ENCODE peak calls at places on chromosomes 2 and 18, in five cellular contexts. One of them, this sample, is unnamed. For H3K27me3, the result is how much of the 10 kb centered on the place peaks cover.

GRCh38 chr2:234840336-234840735 is 111.5 kb upstream of the SH3BP4 start:
- ATAC-seq in GM12878: no peak
- ATAC-seq in K562: no peak
- ATAC-seq in HepG2: peak
- ATAC-seq in upper lobe of left lung: peak
- ATAC-seq in this sample: peak

GRCh38 chr2:38709515-38710194 is 41.5 kb downstream of the SRSF7 start:
- ATAC-seq in K562: no peak
- ATAC-seq in upper lobe of left lung: no peak
- ATAC-seq in HepG2: no peak
- ATAC-seq in GM12878: peak
- ATAC-seq in this sample: no peak

GRCh38 chr2:140643761-140644187 is 1487.0 kb downstream of the LRP1B start:
- ATAC-seq in HepG2: no peak
- ATAC-seq in GM12878: no peak
- ATAC-seq in upper lobe of left lung: no peak
- ATAC-seq in K562: no peak
- ATAC-seq in this sample: no peak

GRCh38 chr2:29254-29653 is 17.1 kb downstream of the FAM110C start:
- ATAC-seq in GM12878: no peak
- ATAC-seq in K562: no peak
- ATAC-seq in HepG2: no peak
- ATAC-seq in upper lobe of left lung: peak
- ATAC-seq in this sample: no peak

GRCh38 chr2:80326214-80326613 is 21.7 kb upstream of the LRRTM1 start:
- ATAC-seq in HepG2: no peak
- ATAC-seq in upper lobe of left lung: no peak
- ATAC-seq in GM12878: peak
- ATAC-seq in K562: peak
- ATAC-seq in this sample: no peak

GRCh38 chr2:45438872-45439665 is 172.0 kb downstream of the SRBD1 start:
- ATAC-seq in upper lobe of left lung: no peak
- ATAC-seq in K562: peak
- ATAC-seq in HepG2: no peak
- ATAC-seq in GM12878: peak
- ATAC-seq in this sample: no peak

GRCh38 chr2:149489452-149489851 is 98.1 kb downstream of the MMADHC start:
- ATAC-seq in HepG2: no peak
- ATAC-seq in GM12878: no peak
- ATAC-seq in K562: no peak
- ATAC-seq in upper lobe of left lung: no peak
- ATAC-seq in this sample: no peak

GRCh38 chr2:30300456-30301221 is 69.3 kb downstream of the LBH start:
- ATAC-seq in GM12878: no peak
- ATAC-seq in HepG2: no peak
- ATAC-seq in upper lobe of left lung: peak
- ATAC-seq in K562: no peak
- ATAC-seq in this sample: peak

GRCh38 chr18:22470511-22471181 is 52.9 kb upstream of the CTAGE1 start:
- ATAC-seq in upper lobe of left lung: peak
- ATAC-seq in HepG2: no peak
- ATAC-seq in K562: no peak
- ATAC-seq in GM12878: no peak
- ATAC-seq in this sample: no peak

GRCh38 chr2:186426153-186427016 is 59.7 kb upstream of the ZC3H15 start:
- ATAC-seq in GM12878: peak
- ATAC-seq in upper lobe of left lung: no peak
- ATAC-seq in K562: no peak
- ATAC-seq in HepG2: peak
- ATAC-seq in this sample: no peak

GRCh38 chr2:166727105-166727504 is 161.2 kb upstream of the XIRP2 start:
- ATAC-seq in upper lobe of left lung: no peak
- ATAC-seq in K562: no peak
- ATAC-seq in GM12878: peak
- ATAC-seq in HepG2: no peak
- ATAC-seq in this sample: no peak

GRCh38 chr2:43977677-43978076 is 18.1 kb downstream of the LRPPRC start:
- ATAC-seq in K562: no peak
- ATAC-seq in HepG2: peak
- ATAC-seq in GM12878: no peak
- ATAC-seq in upper lobe of left lung: no peak
- ATAC-seq in this sample: no peak

GRCh38 chr2:232632904-232633412 is 446 bp upstream of the EFHD1 start:
- ATAC-seq in upper lobe of left lung: peak
- ATAC-seq in HepG2: peak
- ATAC-seq in K562: peak
- ATAC-seq in GM12878: no peak
- ATAC-seq in this sample: peak

GRCh38 chr2:98935111-98935770 is 784 bp downstream of the CRACDL start:
- ATAC-seq in K562: no peak
- ATAC-seq in upper lobe of left lung: no peak
- ATAC-seq in HepG2: peak
- ATAC-seq in GM12878: no peak
- ATAC-seq in this sample: no peak

DNA sequence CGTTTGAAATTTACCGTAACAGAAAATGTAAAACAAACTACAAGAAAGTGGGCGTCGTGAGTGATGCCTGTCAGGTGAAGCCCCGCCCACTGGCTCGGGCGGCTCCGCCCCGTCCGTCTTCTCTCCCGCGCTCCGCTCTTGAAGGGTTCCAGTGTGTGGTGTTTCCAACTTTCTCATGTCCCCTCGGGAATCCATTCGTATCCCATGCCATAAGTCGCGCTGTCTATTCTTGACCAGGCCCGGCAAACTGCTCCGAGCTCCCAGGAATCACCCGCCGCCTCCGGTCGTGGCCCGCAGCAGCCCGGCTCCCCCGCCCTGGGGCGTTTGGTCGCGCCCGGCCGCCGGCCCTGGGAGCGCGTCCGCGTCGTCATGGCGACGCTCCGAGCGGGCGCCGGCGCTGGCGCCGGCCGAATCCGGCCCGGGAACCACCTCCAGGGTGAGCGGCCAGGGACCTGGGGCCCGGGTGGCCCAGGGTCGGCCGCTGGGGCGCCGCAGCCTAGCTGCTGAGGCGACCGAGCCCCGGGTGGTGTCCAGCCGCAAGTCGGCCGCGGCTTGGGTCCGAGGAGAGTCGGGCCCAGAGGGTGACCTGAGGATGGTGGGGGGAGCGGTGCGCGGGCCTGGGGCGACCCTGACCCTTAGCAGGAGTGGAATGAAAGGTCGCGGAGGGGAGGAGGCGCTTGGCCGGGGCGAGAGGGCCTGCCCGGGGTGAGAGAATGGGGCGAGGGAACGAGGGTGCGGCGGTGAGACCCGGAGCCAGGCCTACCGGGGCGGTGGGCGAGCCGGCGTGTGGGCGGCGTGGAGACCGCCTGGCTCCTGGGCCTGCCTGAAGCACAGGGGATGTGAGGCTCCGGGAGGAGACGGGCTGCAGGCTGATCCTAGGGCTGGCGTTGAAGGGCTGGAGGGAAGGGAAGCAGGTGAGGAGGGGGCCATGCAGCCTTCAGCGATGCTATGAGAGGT is at the start of gene CFAP221:
- ATAC-seq in HepG2: peak
- ATAC-seq in K562: peak
- ATAC-seq in upper lobe of left lung: peak
- ATAC-seq in GM12878: peak
- ATAC-seq in this sample: peak
- TF ChIP-seq EP300 in HepG2: no peak
- TF ChIP-seq EP300 in K562: no peak
- TF ChIP-seq EP300 in upper lobe of left lung: no peak
- TF ChIP-seq EP300 in GM12878: no peak
- TF ChIP-seq EP300 in this sample: no peak

GRCh38 chr2:194603429-194603828 is 1053.6 kb upstream of the SLC39A10 start:
- ATAC-seq in upper lobe of left lung: no peak
- ATAC-seq in HepG2: no peak
- ATAC-seq in GM12878: no peak
- ATAC-seq in K562: no peak
- ATAC-seq in this sample: no peak
- H3K27me3 ChIP-seq in upper lobe of left lung: under half
- H3K27me3 ChIP-seq in HepG2: under half
- H3K27me3 ChIP-seq in GM12878: under half
- H3K27me3 ChIP-seq in K562: under half
- H3K27me3 ChIP-seq in this sample: under half

GRCh38 chr2:28716265-28716865 is 35.3 kb upstream of the PPP1CB start:
- ATAC-seq in K562: peak
- ATAC-seq in GM12878: peak
- ATAC-seq in upper lobe of left lung: peak
- ATAC-seq in HepG2: peak
- ATAC-seq in this sample: peak
- TF ChIP-seq EP300 in K562: no peak
- TF ChIP-seq EP300 in GM12878: no peak
- TF ChIP-seq EP300 in upper lobe of left lung: no peak
- TF ChIP-seq EP300 in HepG2: no peak
- TF ChIP-seq EP300 in this sample: no peak

DNA sequence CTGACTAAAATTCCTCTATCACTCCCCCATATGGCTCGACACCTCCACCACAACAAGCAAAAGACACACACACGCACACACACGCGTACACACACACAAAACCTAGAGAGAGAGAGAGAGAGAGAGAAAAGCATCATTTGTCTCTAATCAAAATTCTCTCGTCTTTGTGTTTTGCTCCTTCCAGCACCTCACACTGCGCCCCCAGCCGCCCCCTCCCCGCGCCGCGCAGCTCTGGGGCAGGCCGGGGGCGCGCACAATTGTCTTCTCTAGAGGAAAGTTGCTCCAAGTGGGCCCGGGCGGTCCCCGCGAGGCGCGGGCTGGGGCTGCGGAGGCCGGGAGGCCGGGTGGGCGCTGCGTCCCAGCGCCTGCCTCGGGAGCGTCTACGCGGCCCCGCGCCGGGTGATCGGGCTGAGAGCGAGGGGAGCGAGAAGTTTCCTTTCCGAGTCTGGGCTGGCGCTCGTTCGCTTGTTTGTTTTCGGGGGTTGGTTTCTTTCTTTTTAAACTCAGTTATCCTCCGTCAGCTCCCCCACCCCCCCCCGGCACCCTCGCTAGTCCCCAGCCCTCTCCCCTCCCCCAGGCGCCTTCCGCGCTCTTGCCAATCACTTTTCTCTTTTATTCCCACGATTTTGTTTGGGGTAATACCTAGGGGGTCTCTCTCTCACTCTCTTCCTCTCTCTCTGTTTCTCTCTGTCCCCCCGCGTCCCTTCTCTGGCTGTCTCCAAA is 4.1 kb downstream of the ZEB2 start:
- ATAC-seq in HepG2: no peak
- ATAC-seq in GM12878: no peak
- ATAC-seq in upper lobe of left lung: no peak
- ATAC-seq in K562: peak
- ATAC-seq in this sample: peak
- H3K27me3 ChIP-seq in HepG2: half or more
- H3K27me3 ChIP-seq in GM12878: under half
- H3K27me3 ChIP-seq in upper lobe of left lung: under half
- H3K27me3 ChIP-seq in K562: under half
- H3K27me3 ChIP-seq in this sample: half or more

DNA sequence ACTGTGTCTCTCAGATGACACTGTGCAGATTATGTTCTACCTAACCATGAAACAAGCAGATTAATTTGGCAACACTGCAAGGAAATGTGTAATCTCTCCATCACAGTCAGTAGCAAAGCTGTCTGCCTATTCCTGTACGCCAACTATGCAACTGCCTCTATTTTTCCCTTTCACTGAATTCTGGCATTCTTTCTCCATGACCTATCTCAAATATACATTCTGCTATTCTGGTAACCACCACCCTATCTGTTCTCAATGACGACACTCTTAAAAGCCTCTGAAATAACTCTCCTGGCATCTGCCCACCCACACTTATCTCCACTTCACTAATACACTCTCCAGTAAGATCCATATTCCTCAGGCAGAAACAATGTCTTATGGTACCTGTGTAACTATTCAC is 78.7 kb downstream of the ABCA12 start:
- ATAC-seq in K562: no peak
- ATAC-seq in upper lobe of left lung: no peak
- ATAC-seq in HepG2: no peak
- ATAC-seq in GM12878: no peak
- ATAC-seq in this sample: no peak
- TF ChIP-seq EP300 in K562: no peak
- TF ChIP-seq EP300 in upper lobe of left lung: no peak
- TF ChIP-seq EP300 in HepG2: no peak
- TF ChIP-seq EP300 in GM12878: no peak
- TF ChIP-seq EP300 in this sample: no peak